ENCODE peak calls at places on chromosomes 1 and 21, in four cellular contexts. One of them, this sample, is unnamed.

GRCh38 chr1:10765734-10766478 is 30.5 kb downstream of the CASZ1 start:
- DNase-seq in H1: no peak
- DNase-seq in GM12878: no peak
- DNase-seq in IMR-90: no peak
- DNase-seq in this sample: no peak

GRCh38 chr1:218459878-218460277 is 114.7 kb downstream of the TGFB2 start:
- DNase-seq in GM12878: no peak
- DNase-seq in H1: peak; percentile 45
- DNase-seq in IMR-90: peak; percentile 84
- DNase-seq in this sample: no peak

GRCh38 chr1:174723815-174724214 is 275.9 kb upstream of the CACYBP start:
- DNase-seq in GM12878: no peak
- DNase-seq in IMR-90: no peak
- DNase-seq in H1: no peak
- DNase-seq in this sample: no peak

GRCh38 chr21:38261851-38262250 is 5.1 kb downstream of the KCNJ15 start:
- DNase-seq in H1: no peak
- DNase-seq in GM12878: no peak
- DNase-seq in IMR-90: peak; percentile 27
- DNase-seq in this sample: no peak

GRCh38 chr1:153386500-153386901 is 4.4 kb downstream of the S100A8 start:
- DNase-seq in IMR-90: no peak
- DNase-seq in H1: no peak
- DNase-seq in GM12878: no peak
- DNase-seq in this sample: no peak

GRCh38 chr21:27219068-27219467 is 252.2 kb upstream of the ADAMTS5 start:
- DNase-seq in IMR-90: peak; percentile 58
- DNase-seq in GM12878: no peak
- DNase-seq in H1: no peak
- DNase-seq in this sample: no peak

GRCh38 chr1:108028841-108029401 is 63.9 kb upstream of the VAV3 start:
- DNase-seq in GM12878: no peak
- DNase-seq in H1: no peak
- DNase-seq in IMR-90: no peak
- DNase-seq in this sample: no peak

GRCh38 chr1:154962238-154962678 is 676 bp upstream of the PYGO2 start:
- DNase-seq in GM12878: no peak
- DNase-seq in IMR-90: peak; percentile 22
- DNase-seq in H1: no peak
- DNase-seq in this sample: peak; percentile 60

GRCh38 chr1:155645024-155645423 is 35.0 kb downstream of the MSTO1 start:
- DNase-seq in H1: no peak
- DNase-seq in GM12878: no peak
- DNase-seq in IMR-90: no peak
- DNase-seq in this sample: no peak

GRCh38 chr1:208100906-208101305 is 143.3 kb downstream of the PLXNA2 start:
- DNase-seq in H1: no peak
- DNase-seq in GM12878: no peak
- DNase-seq in IMR-90: peak; percentile 49
- DNase-seq in this sample: no peak

GRCh38 chr1:230772457-230773395 is 25.5 kb downstream of the CAPN9 start:
- DNase-seq in H1: no peak
- DNase-seq in IMR-90: peak; percentile 59
- DNase-seq in GM12878: no peak
- DNase-seq in this sample: peak; percentile 46

GRCh38 chr1:206679738-206680211 is 4.9 kb upstream of the MAPKAPK2 start:
- DNase-seq in H1: no peak
- DNase-seq in GM12878: peak; percentile 86
- DNase-seq in IMR-90: no peak
- DNase-seq in this sample: no peak

GRCh38 chr1:58804853-58805252 is 21.0 kb upstream of the JUN start:
- DNase-seq in IMR-90: no peak
- DNase-seq in H1: no peak
- DNase-seq in GM12878: no peak
- DNase-seq in this sample: no peak
- TF ChIP-seq CHD1 in IMR-90: no peak
- TF ChIP-seq CHD1 in H1: no peak
- TF ChIP-seq CHD1 in GM12878: no peak
- TF ChIP-seq CHD1 in this sample: no peak

DNA sequence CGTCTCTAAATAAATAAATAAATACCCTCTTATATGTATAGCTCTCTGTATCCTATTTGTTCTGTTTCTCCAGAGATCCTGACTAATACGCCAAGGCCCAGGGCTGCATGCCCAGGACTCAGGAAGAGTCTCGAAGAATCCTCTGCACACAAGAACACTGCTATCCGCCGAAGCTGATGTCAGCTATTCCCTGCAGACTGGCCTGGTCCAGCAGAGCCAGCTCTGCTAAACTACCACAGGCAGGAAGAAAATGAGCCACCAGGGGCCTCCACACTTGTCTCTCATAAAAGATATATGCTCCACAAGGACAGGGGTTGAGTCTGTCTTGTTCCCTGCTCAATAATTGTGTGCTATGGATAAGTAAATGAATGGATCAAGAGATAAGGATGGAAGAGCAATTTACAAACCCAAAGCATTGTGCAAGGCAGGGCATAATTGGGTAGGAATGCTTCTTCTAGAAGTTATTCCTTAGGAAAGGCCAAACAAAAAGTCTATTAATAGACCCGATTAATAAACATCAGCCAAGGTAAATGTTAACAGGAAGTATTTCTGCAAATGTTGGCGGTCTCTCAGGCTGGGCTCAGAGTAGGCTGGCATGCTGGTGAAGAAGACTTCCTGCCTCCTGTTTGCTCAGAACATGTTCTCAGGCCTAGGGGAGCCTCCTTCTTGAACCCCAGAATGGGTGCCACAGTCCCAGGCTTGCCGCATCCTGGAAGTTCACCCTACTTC is 26.3 kb upstream of the MAN1C1 start:
- DNase-seq in GM12878: no peak
- DNase-seq in IMR-90: peak; percentile 59
- DNase-seq in H1: no peak
- DNase-seq in this sample: no peak
- TF ChIP-seq CHD1 in GM12878: no peak
- TF ChIP-seq CHD1 in IMR-90: no peak
- TF ChIP-seq CHD1 in H1: no peak
- TF ChIP-seq CHD1 in this sample: no peak

GRCh38 chr1:87449348-87449963 is 120.8 kb downstream of the LMO4 start:
- DNase-seq in IMR-90: peak; percentile 7
- DNase-seq in GM12878: peak; percentile 98
- DNase-seq in H1: no peak
- DNase-seq in this sample: no peak

GRCh38 chr1:87450136-87450535 is 121.5 kb downstream of the LMO4 start:
- DNase-seq in H1: no peak
- DNase-seq in IMR-90: no peak
- DNase-seq in GM12878: no peak
- DNase-seq in this sample: no peak

GRCh38 chr1:87452648-87453047 is 124.0 kb downstream of the LMO4 start:
- DNase-seq in H1: no peak
- DNase-seq in IMR-90: no peak
- DNase-seq in GM12878: no peak
- DNase-seq in this sample: no peak

GRCh38 chr1:87451229-87451900 is 122.7 kb downstream of the LMO4 start:
- DNase-seq in H1: no peak
- DNase-seq in GM12878: no peak
- DNase-seq in IMR-90: peak; percentile 71
- DNase-seq in this sample: no peak

GRCh38 chr1:87450615-87451209 is 122.0 kb downstream of the LMO4 start:
- DNase-seq in IMR-90: no peak
- DNase-seq in GM12878: peak; percentile 24
- DNase-seq in H1: no peak
- DNase-seq in this sample: peak; percentile 65
- TF ChIP-seq CHD1 in IMR-90: no peak
- TF ChIP-seq CHD1 in GM12878: no peak
- TF ChIP-seq CHD1 in H1: no peak
- TF ChIP-seq CHD1 in this sample: no peak

DNA sequence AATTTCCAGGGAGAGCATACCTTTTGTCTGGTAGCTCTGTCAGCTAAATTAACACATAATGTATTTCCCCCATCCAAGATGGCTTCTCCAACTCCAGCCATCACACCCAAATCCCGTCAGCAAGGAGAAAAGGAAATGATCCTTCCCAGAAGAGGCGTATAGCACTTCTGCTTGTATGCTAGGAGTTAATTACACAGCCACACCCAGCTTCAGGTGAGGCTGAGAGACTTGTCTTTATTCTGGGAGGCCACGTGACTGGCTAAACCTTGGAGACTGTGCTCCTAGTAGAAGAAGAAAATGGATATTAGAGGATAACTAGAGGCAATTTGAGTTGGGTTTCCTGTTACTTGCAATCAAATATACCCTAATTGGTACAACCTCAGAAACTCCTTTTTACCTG is 105.5 kb upstream of the RALGPS2 start:
- DNase-seq in GM12878: no peak
- DNase-seq in H1: no peak
- DNase-seq in IMR-90: no peak
- DNase-seq in this sample: no peak
- TF ChIP-seq CHD1 in GM12878: no peak
- TF ChIP-seq CHD1 in H1: no peak
- TF ChIP-seq CHD1 in IMR-90: no peak
- TF ChIP-seq CHD1 in this sample: no peak

This sample was measured in K562.